ENCODE peak calls at places on chromosomes 13 and 19, in nine cellular contexts. S is tibial nerve, D is cardiac muscle cell, J is WERI-Rb-1, V is left ventricle myocardium inferior, C is left lung, U is upper lobe of right lung, M is brain microvascular endothelial cell, E is IMR-90. L is an unnamed sample.

GRCh38 chr13:48571121-48571901 is 38.4 kb upstream of the RCBTB2 start:
- DNase-seq in S (no peak), D (peak; percentile 83), J (no peak), V (no peak), C (no peak), U (no peak), M (peak; percentile 67), E (peak; percentile 81), L (no peak)

GRCh38 chr19:19075126-19075525 is 11.3 kb downstream of the SLC25A42 start:
- DNase-seq in S (no peak), D (no peak), J (no peak), V (no peak), C (no peak), U (no peak), M (no peak), E (no peak), L (no peak)

GRCh38 chr13:36101157-36101556 is 30.0 kb downstream of the DCLK1 start:
- DNase-seq in S (no peak), D (no peak), J (no peak), V (no peak), C (no peak), U (no peak), M (no peak), E (no peak), L (no peak)

GRCh38 chr13:30725331-30726085 is 9.8 kb upstream of the ALOX5AP start:
- DNase-seq in S (no peak), D (no peak), J (peak; percentile 24), V (no peak), C (no peak), U (no peak), M (peak; percentile 19), E (peak; percentile 33), L (no peak)

GRCh38 chr13:50075619-50076097 is 60.4 kb downstream of the KCNRG start:
- DNase-seq in S (no peak), D (no peak), J (no peak), V (no peak), C (no peak), U (no peak), M (no peak), E (no peak), L (no peak)

GRCh38 chr19:12840091-12841079 is 2.1 kb downstream of the MAST1 start:
- DNase-seq in S (no peak), D (peak; percentile 71), J (peak; percentile 85), V (peak; percentile 25), C (peak; percentile 86), U (peak; percentile 85), M (peak; percentile 84), E (peak; percentile 63), L (no peak)

GRCh38 chr13:42574435-42575311 is 721 bp downstream of the TNFSF11 start:
- DNase-seq in S (no peak), D (peak; percentile 3), J (no peak), V (no peak), C (peak; percentile 66), U (no peak), M (no peak), E (no peak), L (no peak)

GRCh38 chr13:37869756-37870488 is at the start of gene TRPC4:
- DNase-seq in S (no peak), D (peak; percentile 83), J (peak; percentile 64), V (peak; percentile 40), C (peak; percentile 60), U (peak; percentile 60), M (peak; percentile 79), E (peak; percentile 59), L (no peak)

GRCh38 chr13:74251778-74252519 is 117.7 kb upstream of the KLF12 start:
- DNase-seq in S (no peak), D (no peak), J (no peak), V (no peak), C (no peak), U (no peak), M (no peak), E (no peak), L (no peak)

GRCh38 chr13:69124996-69125395 is 982.6 kb upstream of the ATXN8OS start:
- DNase-seq in S (no peak), D (no peak), J (no peak), V (no peak), C (no peak), U (no peak), M (no peak), E (no peak), L (no peak)

GRCh38 chr13:105638446-105638845 is 897.0 kb downstream of the EFNB2 start:
- DNase-seq in S (no peak), D (no peak), J (no peak), V (no peak), C (no peak), U (no peak), M (peak; percentile 32), E (peak; percentile 8), L (no peak)

GRCh38 chr19:23410155-23410554 is 14.9 kb upstream of the ZNF91 start:
- DNase-seq in S (no peak), D (no peak), J (no peak), V (no peak), C (no peak), U (no peak), M (no peak), E (no peak), L (no peak)

GRCh38 chr19:9620842-9621155 is 233 bp downstream of the ZNF561 start:
- DNase-seq in S (no peak), D (no peak), J (no peak), V (no peak), C (no peak), U (no peak), M (no peak), E (no peak), L (no peak)

GRCh38 chr13:37811441-37811840 is 58.1 kb downstream of the TRPC4 start:
- DNase-seq in S (no peak), D (peak; percentile 67), J (no peak), V (no peak), C (no peak), U (no peak), M (peak; percentile 31), E (peak; percentile 7), L (no peak)

GRCh38 chr13:68748038-68748437 is 1359.6 kb upstream of the ATXN8OS start:
- DNase-seq in S (no peak), D (no peak), J (no peak), V (no peak), C (no peak), U (no peak), M (no peak), E (no peak), L (no peak)

GRCh38 chr13:50745542-50745941 is 98.0 kb downstream of the DLEU7 start:
- DNase-seq in S (no peak), D (no peak), J (no peak), V (no peak), C (no peak), U (no peak), M (no peak), E (no peak), L (no peak)

GRCh38 chr13:48400820-48401219 is 12.1 kb downstream of the LPAR6 start:
- DNase-seq in S (no peak), D (peak; percentile 72), J (no peak), V (no peak), C (no peak), U (no peak), M (peak; percentile 14), E (peak; percentile 46), L (no peak)

GRCh38 chr19:34104099-34104498 is 68.2 kb upstream of the LSM14A start:
- DNase-seq in S (no peak), D (no peak), J (no peak), V (no peak), C (no peak), U (no peak), M (no peak), E (no peak), L (no peak)
- H3K4me3 ChIP-seq in S (no peak overlapping the region), D (no peak overlapping the region), J (no peak overlapping the region), V (no peak overlapping the region), C (no peak overlapping the region), U (no peak overlapping the region), M (no peak overlapping the region), E (no peak overlapping the region), L (no peak overlapping the region)

GRCh38 chr19:40800339-40800996 is 1.5 kb downstream of the EGLN2 start:
- DNase-seq in S (no peak), D (no peak), J (no peak), V (no peak), C (no peak), U (peak; percentile 73), M (no peak), E (no peak), L (no peak)
- H3K36me3 ChIP-seq in S (no peaks in the 10 kb centered on the region), D (peaks cover 8% of the 10 kb centered on the region), J (peaks cover 50% of the 10 kb centered on the region), V (peaks cover 19% of the 10 kb centered on the region), C (no peaks in the 10 kb centered on the region), U (peaks cover 38% of the 10 kb centered on the region), M (peaks cover 25% of the 10 kb centered on the region), E (peaks cover 41% of the 10 kb centered on the region), L (peaks cover 2% of the 10 kb centered on the region)

GRCh38 chr19:17998827-17999150 is 9.2 kb upstream of the ARRDC2 start:
- DNase-seq in S (no peak), D (no peak), J (no peak), V (no peak), C (no peak), U (no peak), M (no peak), E (no peak), L (no peak)
- H3K4me3 ChIP-seq in S (no peak overlapping the region), D (no peak overlapping the region), J (no peak overlapping the region), V (no peak overlapping the region), C (no peak overlapping the region), U (no peak overlapping the region), M (no peak overlapping the region), E (no peak overlapping the region), L (no peak overlapping the region)

GRCh38 chr13:99556867-99557443 is 55.7 kb downstream of the TM9SF2 start:
- DNase-seq in S (no peak), D (no peak), J (no peak), V (no peak), C (no peak), U (no peak), M (no peak), E (no peak), L (no peak)

GRCh38 chr13:99553033-99553432 is 51.8 kb downstream of the TM9SF2 start:
- DNase-seq in S (no peak), D (no peak), J (no peak), V (no peak), C (no peak), U (no peak), M (no peak), E (no peak), L (no peak)

GRCh38 chr13:99559560-99559959 is 58.3 kb downstream of the TM9SF2 start:
- DNase-seq in S (no peak), D (no peak), J (no peak), V (no peak), C (no peak), U (no peak), M (no peak), E (no peak), L (no peak)

GRCh38 chr13:99555149-99555548 is 53.9 kb downstream of the TM9SF2 start:
- DNase-seq in S (no peak), D (no peak), J (no peak), V (no peak), C (no peak), U (no peak), M (no peak), E (no peak), L (no peak)

DNA sequence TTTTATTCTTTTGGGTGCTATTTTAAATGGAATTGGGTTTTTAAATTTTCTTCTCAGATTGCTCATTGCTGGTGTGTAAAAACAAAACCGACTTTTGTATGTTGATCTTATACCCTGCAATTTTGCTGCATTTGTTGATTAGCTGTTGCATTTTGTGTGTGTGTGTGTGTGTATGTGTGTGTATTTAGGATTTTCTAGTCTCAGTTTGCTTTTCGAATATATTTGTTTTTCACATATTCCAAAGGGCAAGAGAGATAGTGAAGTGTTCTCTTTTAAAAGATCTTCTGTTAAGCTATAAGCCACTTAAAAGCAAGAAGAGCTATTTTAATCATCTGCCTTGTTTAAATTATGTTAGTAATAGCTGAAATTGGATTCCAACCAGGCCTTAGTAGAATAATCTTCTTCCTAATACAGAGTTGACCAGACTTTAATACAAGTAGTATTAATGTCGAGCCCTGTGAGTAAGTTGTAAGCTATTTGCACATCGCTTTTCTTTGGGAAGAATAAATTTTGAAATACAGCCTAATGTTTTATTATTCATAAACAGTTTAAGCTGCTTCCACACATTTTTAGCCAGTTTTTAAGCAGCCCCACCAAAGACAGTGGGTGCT is 57.4 kb downstream of the TM9SF2 start:
- DNase-seq in S (no peak), D (no peak), J (no peak), V (no peak), C (no peak), U (no peak), M (no peak), E (peak; percentile 61), L (no peak)
- H3K36me3 ChIP-seq in S (no peaks in the 10 kb centered on the region), D (peaks cover 32% of the 10 kb centered on the region), J (peaks cover 62% of the 10 kb centered on the region), V (peaks cover 86% of the 10 kb centered on the region), C (no peaks in the 10 kb centered on the region), U (peaks cover 89% of the 10 kb centered on the region), M (peaks cover 5% of the 10 kb centered on the region), E (peaks cover 17% of the 10 kb centered on the region), L (peaks cover 8% of the 10 kb centered on the region)

L was measured in Panc1.